ENCODE peak calls at places on chromosome 2, in five cellular contexts. R, J, M, Q and H are unnamed samples.

GRCh38 chr2:157747695-157748370 is 119.2 kb upstream of the ACVR1C start:
- DNase-seq in M (peak; percentile 17), R (no peak), J (peak; percentile 91), Q (no peak), H (no peak)

GRCh38 chr2:205769879-205770278 is 87.6 kb downstream of the NRP2 start:
- DNase-seq in Q (no peak), J (no peak), R (peak; percentile 79), M (no peak), H (no peak)

GRCh38 chr2:72008608-72009007 is 139.1 kb downstream of the CYP26B1 start:
- DNase-seq in R (no peak), J (peak; percentile 14), M (no peak), Q (no peak), H (no peak)

GRCh38 chr2:96093528-96093927 is 22.8 kb downstream of the ADRA2B start:
- DNase-seq in M (no peak), J (no peak), R (no peak), Q (no peak), H (no peak)

GRCh38 chr2:174634130-174635014 is 36.8 kb upstream of the WIPF1 start:
- DNase-seq in J (peak; percentile 58), M (no peak), Q (no peak), R (peak; percentile 68), H (peak; percentile 78)

GRCh38 chr2:189613077-189613636 is 32.6 kb upstream of the SLC40A1 start:
- DNase-seq in Q (no peak), J (peak; percentile 33), M (no peak), R (no peak), H (no peak)

GRCh38 chr2:656676-657075 is 20.5 kb downstream of the TMEM18 start:
- DNase-seq in Q (no peak), J (no peak), R (no peak), M (no peak), H (no peak)

GRCh38 chr2:150517951-150518680 is 30.6 kb upstream of the RND3 start:
- DNase-seq in R (no peak), Q (no peak), M (no peak), J (peak; percentile 88), H (no peak)

GRCh38 chr2:235160281-235160805 is 208.5 kb downstream of the SH3BP4 start:
- DNase-seq in J (peak; percentile 27), M (no peak), Q (no peak), R (no peak), H (no peak)

GRCh38 chr2:183898641-183899040 is 699.7 kb upstream of the ZNF804A start:
- DNase-seq in Q (no peak), M (no peak), R (no peak), J (no peak), H (no peak)

GRCh38 chr2:159712194-159712928 is at the start of gene MARCHF7:
- DNase-seq in R (peak; percentile 96), J (peak; percentile 99), Q (peak; percentile 89), M (peak; percentile 99), H (peak; percentile 95)

GRCh38 chr2:152525277-152525838 is 190.4 kb downstream of the FMNL2 start:
- DNase-seq in Q (no peak), R (no peak), M (no peak), J (peak; percentile 85), H (no peak)

GRCh38 chr2:62038980-62039771 is 133.7 kb downstream of the COMMD1 start:
- DNase-seq in Q (no peak), M (no peak), R (peak; percentile 78), J (peak; percentile 50), H (peak; percentile 94)

GRCh38 chr2:227456772-227457171 is 15.2 kb upstream of the AGFG1 start:
- DNase-seq in J (no peak), Q (no peak), R (no peak), M (no peak), H (no peak)

GRCh38 chr2:192288290-192288689 is 93.6 kb upstream of the TMEFF2 start:
- DNase-seq in M (no peak), R (no peak), J (peak; percentile 9), Q (no peak), H (no peak)

GRCh38 chr2:172239944-172240590 is 137.4 kb upstream of the DLX2 start:
- DNase-seq in Q (no peak), M (no peak), J (peak; percentile 59), R (no peak), H (no peak)

GRCh38 chr2:72943540-72944395 is 26.4 kb downstream of the EMX1 start:
- DNase-seq in R (no peak), M (no peak), J (no peak), Q (no peak), H (no peak)

GRCh38 chr2:120909102-120909501 is 173.4 kb downstream of the GLI2 start:
- DNase-seq in M (no peak), J (no peak), Q (no peak), R (no peak), H (no peak)

GRCh38 chr2:70714141-70714905 is 53.7 kb downstream of the ADD2 start:
- DNase-seq in Q (no peak), R (no peak), J (no peak), M (no peak), H (no peak)

GRCh38 chr2:112814278-112814677 is 22.3 kb downstream of the IL1B start:
- DNase-seq in R (no peak), J (peak; percentile 52), M (no peak), Q (no peak), H (no peak)

GRCh38 chr2:121532894-121533293 is 2.2 kb downstream of the RNU4ATAC start:
- DNase-seq in M (no peak), R (peak; percentile 88), J (no peak), Q (peak; percentile 7), H (no peak)

GRCh38 chr2:134120718-134121630 is 132.9 kb upstream of the MGAT5 start:
- DNase-seq in J (peak; percentile 87), Q (no peak), R (peak; percentile 71), M (peak; percentile 87), H (peak; percentile 76)

GRCh38 chr2:126685629-126686028 is 29.7 kb downstream of the GYPC start:
- DNase-seq in Q (no peak), M (no peak), R (no peak), J (no peak), H (peak; percentile 77)

GRCh38 chr2:126687086-126687485 is 31.1 kb downstream of the GYPC start:
- DNase-seq in R (no peak), J (peak; percentile 49), Q (no peak), M (no peak), H (no peak)

GRCh38 chr2:126686286-126686685 is 30.3 kb downstream of the GYPC start:
- DNase-seq in J (no peak), Q (no peak), R (no peak), M (no peak), H (no peak)

GRCh38 chr2:126681505-126681904 is 25.5 kb downstream of the GYPC start:
- DNase-seq in Q (no peak), M (no peak), J (no peak), R (no peak), H (no peak)

DNA sequence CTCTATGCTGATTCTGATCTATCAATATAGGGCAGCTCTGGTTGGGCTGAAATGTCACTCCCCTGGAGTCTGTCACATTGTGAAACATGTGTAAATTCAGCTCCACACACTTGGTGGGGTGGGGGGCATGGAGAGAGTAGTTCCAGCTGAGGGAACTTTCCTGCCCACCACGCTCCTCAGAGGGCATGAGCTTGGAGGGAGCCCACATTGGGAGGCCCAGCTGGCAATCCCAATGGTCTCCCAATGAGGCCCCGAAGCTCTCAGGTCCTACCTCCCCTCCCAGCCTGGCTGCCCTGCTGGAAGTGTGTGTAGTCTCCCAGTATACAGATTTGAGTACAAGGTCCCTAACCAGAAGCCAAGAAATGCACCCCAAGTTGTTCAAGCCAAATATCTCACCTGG is 31.5 kb downstream of the GYPC start:
- DNase-seq in R (no peak), J (no peak), Q (no peak), M (no peak), H (no peak)
- H3K36me3 ChIP-seq in R (no peaks in the 10 kb centered on the region), J (no peaks in the 10 kb centered on the region), Q (no peaks in the 10 kb centered on the region), M (no peaks in the 10 kb centered on the region), H (peaks cover 72% of the 10 kb centered on the region)

GRCh38 chr2:182463760-182464159 is 36.9 kb upstream of the PDE1A start:
- DNase-seq in M (no peak), R (no peak), Q (no peak), J (no peak), H (no peak)
- TF ChIP-seq EZH2phosphoT487 in M (no peak), R (no peak), Q (no peak), J (no peak), H (no peak)

DNA sequence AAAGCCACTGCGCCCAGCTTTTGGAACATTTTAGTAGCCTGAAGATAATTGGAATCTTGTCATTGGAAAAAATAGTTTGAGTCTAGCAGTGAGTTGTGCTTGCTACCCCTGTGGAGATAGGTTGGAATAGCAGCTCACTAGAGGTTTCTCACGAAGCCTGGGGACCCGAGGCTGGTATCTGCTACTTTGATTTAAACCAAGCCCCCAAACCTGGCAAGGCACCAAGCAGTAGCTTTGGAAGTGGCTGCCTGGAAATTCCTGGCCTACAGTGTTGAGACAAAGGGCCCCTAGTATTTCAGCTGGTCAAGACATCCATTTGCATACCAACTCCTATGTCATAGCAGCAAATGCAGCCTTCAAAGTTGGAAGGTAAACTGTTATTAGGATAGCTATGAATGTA is 42.1 kb downstream of the NOP58 start:
- DNase-seq in J (no peak), Q (no peak), R (no peak), M (peak; percentile 14), H (no peak)
- H3K36me3 ChIP-seq in J (peaks cover 49% of the 10 kb centered on the region), Q (peaks cover 38% of the 10 kb centered on the region), R (peaks cover 28% of the 10 kb centered on the region), M (peaks cover 57% of the 10 kb centered on the region), H (peaks cover 90% of the 10 kb centered on the region)

GRCh38 chr2:237694423-237695194 is 67.2 kb downstream of the LRRFIP1 start:
- DNase-seq in M (no peak), Q (no peak), R (peak; percentile 30), J (no peak), H (peak; percentile 58)

GRCh38 chr2:237695201-237695780 is 67.9 kb downstream of the LRRFIP1 start:
- DNase-seq in Q (peak; percentile 71), M (no peak), R (peak; percentile 84), J (peak; percentile 95), H (peak; percentile 88)

GRCh38 chr2:237692601-237693079 is 65.3 kb downstream of the LRRFIP1 start:
- DNase-seq in R (no peak), J (peak; percentile 59), Q (no peak), M (peak; percentile 58), H (peak; percentile 39)

GRCh38 chr2:237691908-237692600 is 64.7 kb downstream of the LRRFIP1 start:
- DNase-seq in Q (peak; percentile 73), M (peak; percentile 99), J (peak; percentile 96), R (peak; percentile 92), H (peak; percentile 92)

DNA sequence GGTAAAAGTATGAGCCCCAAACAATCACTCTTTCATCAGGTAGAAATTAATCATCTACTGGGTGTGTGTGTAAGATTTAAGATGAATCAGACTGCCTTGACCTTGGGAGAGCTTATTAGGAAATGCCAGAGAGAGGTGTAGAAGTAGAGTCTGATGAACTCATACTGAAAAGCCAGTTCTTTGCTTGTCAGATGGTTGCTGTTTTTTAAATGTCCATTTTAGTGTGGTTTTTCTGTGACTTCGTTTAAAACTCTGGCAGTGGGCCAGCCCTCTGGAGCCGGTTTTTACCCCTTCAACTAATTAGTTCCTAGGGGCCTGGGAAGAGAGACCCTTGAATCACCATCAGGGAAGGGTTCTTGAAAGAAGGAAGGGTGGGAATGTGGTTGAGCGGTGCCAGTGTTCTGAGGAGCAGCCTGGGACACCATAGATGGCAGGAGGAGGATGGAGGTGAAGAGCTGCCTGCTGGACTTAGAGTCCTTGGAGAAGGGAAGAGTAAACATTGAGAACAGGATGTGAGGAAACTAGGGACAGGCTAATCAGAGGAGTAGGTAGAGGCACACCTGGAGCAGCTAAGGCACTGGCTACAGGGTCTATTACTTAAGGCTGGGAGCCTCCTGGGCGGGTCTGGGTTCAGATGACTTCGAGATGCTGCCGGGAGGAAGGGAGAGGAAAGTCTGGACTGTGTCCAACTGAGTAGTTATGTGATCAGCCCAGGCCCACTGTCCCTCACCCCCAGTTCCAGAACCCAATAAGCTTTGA is 66.1 kb downstream of the LRRFIP1 start:
- DNase-seq in J (peak; percentile 87), M (no peak), R (no peak), Q (no peak), H (peak; percentile 45)
- TF ChIP-seq EZH2phosphoT487 in J (no peak), M (no peak), R (no peak), Q (no peak), H (no peak)

GRCh38 chr2:238431431-238431830 is 4.7 kb downstream of the ASB1 start:
- DNase-seq in R (no peak), M (no peak), Q (no peak), J (no peak), H (no peak)
- H3K36me3 ChIP-seq in R (no peaks in the 10 kb centered on the region), M (peaks cover 31% of the 10 kb centered on the region), Q (peaks cover 19% of the 10 kb centered on the region), J (peaks cover 26% of the 10 kb centered on the region), H (peaks cover 51% of the 10 kb centered on the region)